ENCODE peak calls at places on chromosomes 6 and 20, in nine cellular contexts. One of them, this sample, is unnamed.

GRCh38 chr6:30541515-30542403 is 14.5 kb downstream of the GNL1 start:
- DNase-seq in NCI-H2029 treated with DMSO at 0.1 percent for 48 hours: peak
- DNase-seq in stimulated activated CD8-positive, alpha-beta memory T cell treated with anti-CD3 and anti-CD28 coated beads, Interleukin-7, amount 100 ng/mL, for 4 hours: peak
- DNase-seq in stimulated activated CD4-positive, alpha-beta T cell treated with anti-CD3 and anti-CD28 coated beads, Interleukin-12 subunit alpha, Interleukin-12 subunit beta, amount 100 ng/mL, for 48 hours: peak
- DNase-seq in ovary: peak
- DNase-seq in activated T-helper 1 cell treated with anti-CD3 and anti-CD28 coated beads, Interleukin-2, amount 50 U/mL, for 16 hours: peak
- DNase-seq in foreskin fibroblast: peak
- DNase-seq in SJSA1: peak
- DNase-seq in A172: peak
- DNase-seq in this sample: peak

GRCh38 chr20:53736757-53737403 is 143.2 kb upstream of the ZNF217 start:
- DNase-seq in NCI-H2029 treated with DMSO at 0.1 percent for 48 hours: no peak
- DNase-seq in stimulated activated CD8-positive, alpha-beta memory T cell treated with anti-CD3 and anti-CD28 coated beads, Interleukin-7, amount 100 ng/mL, for 4 hours: no peak
- DNase-seq in stimulated activated CD4-positive, alpha-beta T cell treated with anti-CD3 and anti-CD28 coated beads, Interleukin-12 subunit alpha, Interleukin-12 subunit beta, amount 100 ng/mL, for 48 hours: no peak
- DNase-seq in ovary: no peak
- DNase-seq in activated T-helper 1 cell treated with anti-CD3 and anti-CD28 coated beads, Interleukin-2, amount 50 U/mL, for 16 hours: no peak
- DNase-seq in foreskin fibroblast: no peak
- DNase-seq in SJSA1: no peak
- DNase-seq in A172: no peak
- DNase-seq in this sample: no peak

GRCh38 chr20:4383966-4384365 is 337.7 kb upstream of the PRND start:
- DNase-seq in NCI-H2029 treated with DMSO at 0.1 percent for 48 hours: no peak
- DNase-seq in stimulated activated CD8-positive, alpha-beta memory T cell treated with anti-CD3 and anti-CD28 coated beads, Interleukin-7, amount 100 ng/mL, for 4 hours: no peak
- DNase-seq in stimulated activated CD4-positive, alpha-beta T cell treated with anti-CD3 and anti-CD28 coated beads, Interleukin-12 subunit alpha, Interleukin-12 subunit beta, amount 100 ng/mL, for 48 hours: no peak
- DNase-seq in ovary: no peak
- DNase-seq in activated T-helper 1 cell treated with anti-CD3 and anti-CD28 coated beads, Interleukin-2, amount 50 U/mL, for 16 hours: no peak
- DNase-seq in foreskin fibroblast: no peak
- DNase-seq in SJSA1: no peak
- DNase-seq in A172: no peak
- DNase-seq in this sample: no peak

GRCh38 chr6:43771858-43772570 is 2.0 kb downstream of the VEGFA start:
- DNase-seq in NCI-H2029 treated with DMSO at 0.1 percent for 48 hours: peak
- DNase-seq in stimulated activated CD8-positive, alpha-beta memory T cell treated with anti-CD3 and anti-CD28 coated beads, Interleukin-7, amount 100 ng/mL, for 4 hours: no peak
- DNase-seq in stimulated activated CD4-positive, alpha-beta T cell treated with anti-CD3 and anti-CD28 coated beads, Interleukin-12 subunit alpha, Interleukin-12 subunit beta, amount 100 ng/mL, for 48 hours: peak
- DNase-seq in ovary: peak
- DNase-seq in activated T-helper 1 cell treated with anti-CD3 and anti-CD28 coated beads, Interleukin-2, amount 50 U/mL, for 16 hours: peak
- DNase-seq in foreskin fibroblast: no peak
- DNase-seq in SJSA1: peak
- DNase-seq in A172: peak
- DNase-seq in this sample: peak

GRCh38 chr6:139654888-139655782 is 280.7 kb upstream of the CITED2 start:
- DNase-seq in NCI-H2029 treated with DMSO at 0.1 percent for 48 hours: no peak
- DNase-seq in stimulated activated CD8-positive, alpha-beta memory T cell treated with anti-CD3 and anti-CD28 coated beads, Interleukin-7, amount 100 ng/mL, for 4 hours: no peak
- DNase-seq in stimulated activated CD4-positive, alpha-beta T cell treated with anti-CD3 and anti-CD28 coated beads, Interleukin-12 subunit alpha, Interleukin-12 subunit beta, amount 100 ng/mL, for 48 hours: no peak
- DNase-seq in ovary: no peak
- DNase-seq in activated T-helper 1 cell treated with anti-CD3 and anti-CD28 coated beads, Interleukin-2, amount 50 U/mL, for 16 hours: no peak
- DNase-seq in foreskin fibroblast: no peak
- DNase-seq in SJSA1: no peak
- DNase-seq in A172: no peak
- DNase-seq in this sample: no peak

GRCh38 chr6:147170269-147170668 is 33.9 kb upstream of the STXBP5 start:
- DNase-seq in NCI-H2029 treated with DMSO at 0.1 percent for 48 hours: no peak
- DNase-seq in stimulated activated CD8-positive, alpha-beta memory T cell treated with anti-CD3 and anti-CD28 coated beads, Interleukin-7, amount 100 ng/mL, for 4 hours: no peak
- DNase-seq in stimulated activated CD4-positive, alpha-beta T cell treated with anti-CD3 and anti-CD28 coated beads, Interleukin-12 subunit alpha, Interleukin-12 subunit beta, amount 100 ng/mL, for 48 hours: no peak
- DNase-seq in ovary: no peak
- DNase-seq in activated T-helper 1 cell treated with anti-CD3 and anti-CD28 coated beads, Interleukin-2, amount 50 U/mL, for 16 hours: no peak
- DNase-seq in foreskin fibroblast: peak
- DNase-seq in SJSA1: no peak
- DNase-seq in A172: peak
- DNase-seq in this sample: no peak

GRCh38 chr20:4905612-4906011 is 95.7 kb downstream of the SLC23A2 start:
- DNase-seq in NCI-H2029 treated with DMSO at 0.1 percent for 48 hours: no peak
- DNase-seq in stimulated activated CD8-positive, alpha-beta memory T cell treated with anti-CD3 and anti-CD28 coated beads, Interleukin-7, amount 100 ng/mL, for 4 hours: no peak
- DNase-seq in stimulated activated CD4-positive, alpha-beta T cell treated with anti-CD3 and anti-CD28 coated beads, Interleukin-12 subunit alpha, Interleukin-12 subunit beta, amount 100 ng/mL, for 48 hours: no peak
- DNase-seq in ovary: no peak
- DNase-seq in activated T-helper 1 cell treated with anti-CD3 and anti-CD28 coated beads, Interleukin-2, amount 50 U/mL, for 16 hours: no peak
- DNase-seq in foreskin fibroblast: no peak
- DNase-seq in SJSA1: no peak
- DNase-seq in A172: no peak
- DNase-seq in this sample: no peak

GRCh38 chr20:47481330-47482216 is 20.1 kb upstream of the NCOA3 start:
- DNase-seq in NCI-H2029 treated with DMSO at 0.1 percent for 48 hours: no peak
- DNase-seq in stimulated activated CD8-positive, alpha-beta memory T cell treated with anti-CD3 and anti-CD28 coated beads, Interleukin-7, amount 100 ng/mL, for 4 hours: no peak
- DNase-seq in stimulated activated CD4-positive, alpha-beta T cell treated with anti-CD3 and anti-CD28 coated beads, Interleukin-12 subunit alpha, Interleukin-12 subunit beta, amount 100 ng/mL, for 48 hours: no peak
- DNase-seq in ovary: no peak
- DNase-seq in activated T-helper 1 cell treated with anti-CD3 and anti-CD28 coated beads, Interleukin-2, amount 50 U/mL, for 16 hours: no peak
- DNase-seq in foreskin fibroblast: no peak
- DNase-seq in SJSA1: no peak
- DNase-seq in A172: no peak
- DNase-seq in this sample: no peak

GRCh38 chr6:154920502-154921200 is 74.5 kb upstream of the TIAM2 start:
- DNase-seq in NCI-H2029 treated with DMSO at 0.1 percent for 48 hours: no peak
- DNase-seq in stimulated activated CD8-positive, alpha-beta memory T cell treated with anti-CD3 and anti-CD28 coated beads, Interleukin-7, amount 100 ng/mL, for 4 hours: no peak
- DNase-seq in stimulated activated CD4-positive, alpha-beta T cell treated with anti-CD3 and anti-CD28 coated beads, Interleukin-12 subunit alpha, Interleukin-12 subunit beta, amount 100 ng/mL, for 48 hours: no peak
- DNase-seq in ovary: no peak
- DNase-seq in activated T-helper 1 cell treated with anti-CD3 and anti-CD28 coated beads, Interleukin-2, amount 50 U/mL, for 16 hours: no peak
- DNase-seq in foreskin fibroblast: no peak
- DNase-seq in SJSA1: no peak
- DNase-seq in A172: no peak
- DNase-seq in this sample: no peak

GRCh38 chr20:38804682-38805501 is 605 bp upstream of the PPP1R16B start:
- DNase-seq in NCI-H2029 treated with DMSO at 0.1 percent for 48 hours: no peak
- DNase-seq in stimulated activated CD8-positive, alpha-beta memory T cell treated with anti-CD3 and anti-CD28 coated beads, Interleukin-7, amount 100 ng/mL, for 4 hours: peak
- DNase-seq in stimulated activated CD4-positive, alpha-beta T cell treated with anti-CD3 and anti-CD28 coated beads, Interleukin-12 subunit alpha, Interleukin-12 subunit beta, amount 100 ng/mL, for 48 hours: peak
- DNase-seq in ovary: no peak
- DNase-seq in activated T-helper 1 cell treated with anti-CD3 and anti-CD28 coated beads, Interleukin-2, amount 50 U/mL, for 16 hours: peak
- DNase-seq in foreskin fibroblast: no peak
- DNase-seq in SJSA1: no peak
- DNase-seq in A172: no peak
- DNase-seq in this sample: no peak

GRCh38 chr6:146595981-146596731 is 2.6 kb upstream of the ADGB start:
- DNase-seq in NCI-H2029 treated with DMSO at 0.1 percent for 48 hours: no peak
- DNase-seq in stimulated activated CD8-positive, alpha-beta memory T cell treated with anti-CD3 and anti-CD28 coated beads, Interleukin-7, amount 100 ng/mL, for 4 hours: no peak
- DNase-seq in stimulated activated CD4-positive, alpha-beta T cell treated with anti-CD3 and anti-CD28 coated beads, Interleukin-12 subunit alpha, Interleukin-12 subunit beta, amount 100 ng/mL, for 48 hours: no peak
- DNase-seq in ovary: no peak
- DNase-seq in activated T-helper 1 cell treated with anti-CD3 and anti-CD28 coated beads, Interleukin-2, amount 50 U/mL, for 16 hours: no peak
- DNase-seq in foreskin fibroblast: no peak
- DNase-seq in SJSA1: no peak
- DNase-seq in A172: peak
- DNase-seq in this sample: no peak

GRCh38 chr6:36964349-36964748 is 9.8 kb downstream of the PI16 start:
- DNase-seq in NCI-H2029 treated with DMSO at 0.1 percent for 48 hours: no peak
- DNase-seq in stimulated activated CD8-positive, alpha-beta memory T cell treated with anti-CD3 and anti-CD28 coated beads, Interleukin-7, amount 100 ng/mL, for 4 hours: no peak
- DNase-seq in stimulated activated CD4-positive, alpha-beta T cell treated with anti-CD3 and anti-CD28 coated beads, Interleukin-12 subunit alpha, Interleukin-12 subunit beta, amount 100 ng/mL, for 48 hours: no peak
- DNase-seq in ovary: no peak
- DNase-seq in activated T-helper 1 cell treated with anti-CD3 and anti-CD28 coated beads, Interleukin-2, amount 50 U/mL, for 16 hours: no peak
- DNase-seq in foreskin fibroblast: no peak
- DNase-seq in SJSA1: no peak
- DNase-seq in A172: no peak
- DNase-seq in this sample: no peak

GRCh38 chr6:143110572-143110971 is 49.9 kb downstream of the AIG1 start:
- DNase-seq in NCI-H2029 treated with DMSO at 0.1 percent for 48 hours: no peak
- DNase-seq in stimulated activated CD8-positive, alpha-beta memory T cell treated with anti-CD3 and anti-CD28 coated beads, Interleukin-7, amount 100 ng/mL, for 4 hours: no peak
- DNase-seq in stimulated activated CD4-positive, alpha-beta T cell treated with anti-CD3 and anti-CD28 coated beads, Interleukin-12 subunit alpha, Interleukin-12 subunit beta, amount 100 ng/mL, for 48 hours: no peak
- DNase-seq in ovary: no peak
- DNase-seq in activated T-helper 1 cell treated with anti-CD3 and anti-CD28 coated beads, Interleukin-2, amount 50 U/mL, for 16 hours: no peak
- DNase-seq in foreskin fibroblast: peak
- DNase-seq in SJSA1: no peak
- DNase-seq in A172: no peak
- DNase-seq in this sample: no peak

GRCh38 chr6:15368186-15368585 is 122.3 kb downstream of the JARID2 start:
- DNase-seq in NCI-H2029 treated with DMSO at 0.1 percent for 48 hours: no peak
- DNase-seq in stimulated activated CD8-positive, alpha-beta memory T cell treated with anti-CD3 and anti-CD28 coated beads, Interleukin-7, amount 100 ng/mL, for 4 hours: no peak
- DNase-seq in stimulated activated CD4-positive, alpha-beta T cell treated with anti-CD3 and anti-CD28 coated beads, Interleukin-12 subunit alpha, Interleukin-12 subunit beta, amount 100 ng/mL, for 48 hours: no peak
- DNase-seq in ovary: no peak
- DNase-seq in activated T-helper 1 cell treated with anti-CD3 and anti-CD28 coated beads, Interleukin-2, amount 50 U/mL, for 16 hours: no peak
- DNase-seq in foreskin fibroblast: peak
- DNase-seq in SJSA1: no peak
- DNase-seq in A172: no peak
- DNase-seq in this sample: no peak